ENCODE peak calls at places on chromosomes 16 and 17, in ten cellular contexts. U is cardiac muscle cell; H is heart right ventricle; I is CD8-positive, alpha-beta memory T cell; Y is psoas muscle; A is breast epithelium; X is neuronal stem cell; S is K562; E is adipocyte; O is testis. R is an unnamed sample.

GRCh38 chr16:72902276-72902675 is 145.7 kb downstream of the ZFHX3 start:
- DNase-seq in U (no peak), H (no peak), I (no peak), Y (no peak), A (no peak), X (no peak), S (no peak), E (no peak), O (no peak), R (no peak)

GRCh38 chr16:9072806-9073341 is 18.6 kb upstream of the HAPSTR1 start:
- DNase-seq in U (peak; percentile 81), H (no peak), I (no peak), Y (no peak), A (no peak), X (no peak), S (no peak), E (peak; percentile 77), O (no peak), R (peak; percentile 51)

GRCh38 chr16:67926181-67926742 is 5.4 kb downstream of the CTRL start:
- DNase-seq in U (no peak), H (no peak), I (no peak), Y (peak; percentile 35), A (peak; percentile 70), X (no peak), S (no peak), E (peak; percentile 40), O (no peak), R (peak; percentile 34)

GRCh38 chr17:61714300-61714699 is 123.3 kb upstream of the NACA2 start:
- DNase-seq in U (no peak), H (no peak), I (no peak), Y (no peak), A (no peak), X (no peak), S (no peak), E (no peak), O (no peak), R (no peak)

GRCh38 chr16:89100601-89101302 is 7.1 kb downstream of the ACSF3 start:
- DNase-seq in U (no peak), H (no peak), I (no peak), Y (no peak), A (no peak), X (no peak), S (no peak), E (no peak), O (no peak), R (no peak)

GRCh38 chr17:57539528-57540301 is 205.4 kb downstream of the CCDC182 start:
- DNase-seq in U (no peak), H (no peak), I (no peak), Y (no peak), A (no peak), X (no peak), S (no peak), E (no peak), O (no peak), R (no peak)

GRCh38 chr17:12395733-12396354 is 269.8 kb upstream of the MYOCD start:
- DNase-seq in U (peak; percentile 2), H (no peak), I (no peak), Y (no peak), A (no peak), X (peak; percentile 3), S (peak; percentile 53), E (peak; percentile 24), O (peak; percentile 53), R (peak; percentile 3)

GRCh38 chr16:80804451-80805383 is at the start of gene CDYL2:
- DNase-seq in U (peak; percentile 53), H (no peak), I (no peak), Y (peak; percentile 19), A (no peak), X (peak; percentile 14), S (peak; percentile 63), E (peak; percentile 68), O (no peak), R (peak; percentile 3)

DNA sequence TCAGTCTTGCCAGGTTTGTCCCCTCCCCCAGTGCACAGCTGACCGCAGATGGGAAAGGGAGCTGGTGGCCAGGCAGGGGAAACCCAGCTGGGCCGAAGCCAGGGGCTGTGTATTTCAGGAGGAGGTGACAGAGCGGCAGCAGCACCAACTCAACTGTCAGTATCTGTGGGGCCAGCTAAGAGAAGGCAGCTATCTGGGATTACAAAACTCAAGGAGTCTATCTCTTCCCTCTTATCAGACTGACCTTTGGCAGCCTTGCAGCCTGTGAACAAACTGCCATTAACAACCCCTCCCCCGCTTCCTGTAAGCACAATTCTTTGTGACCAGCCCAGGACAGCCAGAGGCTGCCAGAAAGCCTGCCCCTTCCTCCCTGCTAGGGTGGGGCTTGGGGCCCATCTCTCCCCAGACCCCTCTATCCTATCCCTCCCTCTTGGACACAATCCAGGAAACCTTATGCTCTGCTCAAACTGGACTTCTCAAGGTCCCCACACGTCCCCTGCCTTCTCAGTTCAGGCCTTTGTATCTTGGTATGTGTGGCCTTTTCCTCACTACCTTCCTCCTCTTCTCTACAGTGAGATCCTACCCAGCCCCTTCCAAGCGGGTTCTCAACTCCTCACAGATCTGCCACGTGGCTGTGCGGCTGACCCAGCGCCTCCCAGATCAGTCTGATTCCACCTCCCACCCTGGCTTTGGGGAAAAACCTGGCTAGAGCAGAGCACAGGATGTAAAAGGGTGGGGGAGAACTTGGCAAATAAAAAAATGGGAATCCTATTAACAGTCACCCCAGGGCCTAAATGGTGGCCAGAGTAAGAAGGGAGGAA is 10.5 kb downstream of the ST3GAL2 start:
- DNase-seq in U (peak; percentile 98), H (peak; percentile 96), I (no peak), Y (peak; percentile 97), A (peak; percentile 71), X (no peak), S (peak; percentile 90), E (peak; percentile 89), O (peak; percentile 97), R (peak; percentile 88)
- H3K4me3 ChIP-seq in U (no peak overlapping the region), H (peak overlapping the region; percentile 12), I (peak overlapping the region; percentile 4), Y (peak overlapping the region; percentile 29), A (no peak overlapping the region), X (no peak overlapping the region), S (no peak overlapping the region), E (peak overlapping the region; percentile 12), O (no peak overlapping the region), R (no peak overlapping the region)

GRCh38 chr17:29931253-29931932 is 1.4 kb upstream of the SSH2 start:
- DNase-seq in U (peak; percentile 86), H (peak; percentile 71), I (peak; percentile 80), Y (peak; percentile 32), A (peak; percentile 30), X (peak; percentile 54), S (peak; percentile 44), E (peak; percentile 94), O (peak; percentile 83), R (peak; percentile 64)

GRCh38 chr17:29929006-29929543 is 953 bp downstream of the SSH2 start:
- DNase-seq in U (peak; percentile 46), H (no peak), I (peak; percentile 2), Y (no peak), A (no peak), X (peak; percentile 17), S (peak; percentile 22), E (peak; percentile 74), O (no peak), R (peak; percentile 24)

GRCh38 chr17:29929544-29930398 is at the start of gene SSH2:
- DNase-seq in U (peak; percentile 88), H (peak; percentile 86), I (peak; percentile 84), Y (peak; percentile 89), A (peak; percentile 45), X (peak; percentile 86), S (peak; percentile 85), E (peak; percentile 95), O (peak; percentile 90), R (peak; percentile 93)

GRCh38 chr17:29933379-29933778 is 3.4 kb upstream of the SSH2 start:
- DNase-seq in U (peak; percentile 66), H (no peak), I (no peak), Y (no peak), A (no peak), X (no peak), S (no peak), E (peak; percentile 35), O (no peak), R (no peak)

DNA sequence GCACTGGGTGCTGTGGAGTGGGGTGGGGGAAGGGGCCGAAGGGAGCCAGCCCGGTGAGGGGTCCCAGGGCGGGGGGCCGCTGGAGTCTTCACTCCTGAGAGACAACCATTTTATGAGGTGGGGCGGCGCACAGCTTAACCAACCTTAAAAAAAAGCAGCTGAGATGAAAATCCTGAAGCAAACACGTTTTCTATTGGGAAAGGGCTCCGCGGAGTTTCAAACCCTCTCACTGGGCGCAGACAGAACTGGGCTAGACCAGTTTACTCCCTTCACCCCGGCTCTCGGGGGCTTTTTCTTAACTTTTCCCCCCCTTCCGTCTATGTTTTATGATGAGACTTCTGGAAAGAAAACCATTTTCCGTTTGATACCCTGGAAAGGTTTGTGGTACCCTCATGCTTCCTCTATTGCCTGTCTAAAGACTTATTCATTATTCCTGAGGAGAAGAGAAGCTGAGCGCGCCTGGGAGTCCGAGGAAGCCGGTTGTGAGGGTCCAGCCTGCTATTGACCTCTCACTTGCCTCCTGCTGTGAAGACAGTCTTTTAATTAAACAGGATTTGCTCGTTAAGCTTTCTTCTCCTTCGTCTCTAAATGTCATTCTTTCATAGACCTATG is 477 bp upstream of the SSH2 start:
- DNase-seq in U (no peak), H (no peak), I (no peak), Y (no peak), A (no peak), X (peak; percentile 57), S (peak; percentile 9), E (peak; percentile 74), O (peak; percentile 23), R (no peak)
- H3K36me3 ChIP-seq in U (no peaks in the 10 kb centered on the region), H (no peaks in the 10 kb centered on the region), I (no peaks in the 10 kb centered on the region), Y (no peaks in the 10 kb centered on the region), A (no peaks in the 10 kb centered on the region), X (no peaks in the 10 kb centered on the region), S (no peaks in the 10 kb centered on the region), E (no peaks in the 10 kb centered on the region), O (no peaks in the 10 kb centered on the region), R (no peaks in the 10 kb centered on the region)

GRCh38 chr16:34802848-34803599 is 1343.6 kb downstream of the TP53TG3F start:
- DNase-seq in U (no peak), H (no peak), I (no peak), Y (peak; percentile 8), A (no peak), X (no peak), S (no peak), E (no peak), O (no peak), R (no peak)
- H3K9me3 ChIP-seq in U (no peaks in the 10 kb centered on the region), H (no peaks in the 10 kb centered on the region), I (no peaks in the 10 kb centered on the region), Y (no peaks in the 10 kb centered on the region), A (peaks cover 8% of the 10 kb centered on the region), X (no peaks in the 10 kb centered on the region), S (no peaks in the 10 kb centered on the region), E (no peaks in the 10 kb centered on the region), O (no peaks in the 10 kb centered on the region), R (no peaks in the 10 kb centered on the region)

DNA sequence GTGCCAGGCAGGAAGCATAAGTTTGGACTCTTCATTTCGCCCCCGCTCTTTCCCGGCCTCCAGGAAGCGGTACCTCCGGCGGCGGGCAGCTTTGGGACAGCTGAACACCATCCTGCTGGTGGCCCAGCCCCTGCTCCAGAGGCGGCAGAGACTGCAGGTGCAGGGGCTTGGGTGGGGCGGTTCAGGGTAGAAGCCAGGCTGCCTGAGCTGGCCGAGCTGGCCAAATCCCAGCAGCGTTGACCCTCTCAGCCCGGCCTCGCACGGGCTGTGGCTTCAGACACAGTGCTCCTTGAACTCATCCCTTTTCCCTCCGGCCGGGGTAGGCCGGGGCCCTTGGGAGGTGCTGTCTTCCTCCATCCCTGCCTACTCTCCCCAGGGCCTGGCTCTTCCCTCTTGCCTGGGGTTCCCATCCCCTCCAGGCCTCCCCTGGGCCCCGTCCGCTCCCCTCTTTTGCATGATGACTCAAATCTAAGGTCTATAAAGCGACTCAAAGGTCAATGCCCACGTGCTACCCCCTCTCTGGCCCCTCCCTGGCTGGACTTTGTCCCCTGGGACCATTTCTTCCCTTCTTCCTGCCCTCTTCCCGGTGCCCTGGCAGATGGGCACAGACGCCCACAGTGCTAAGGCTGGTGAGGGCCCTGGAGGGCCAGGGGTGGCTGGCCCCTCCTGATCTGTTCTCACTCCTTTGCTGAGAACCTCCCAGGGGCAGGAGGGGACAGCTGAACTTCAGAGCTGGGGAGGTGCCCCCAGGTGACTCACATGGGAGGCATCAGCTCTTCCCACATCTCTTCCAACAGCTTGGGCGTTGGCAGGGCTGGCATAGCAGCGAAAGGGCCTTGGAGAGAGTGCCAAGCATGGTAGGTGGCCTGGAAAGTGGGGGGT is 22.7 kb downstream of the MYO15B start:
- DNase-seq in U (no peak), H (no peak), I (no peak), Y (no peak), A (no peak), X (no peak), S (no peak), E (no peak), O (no peak), R (peak; percentile 79)
- H3K4me3 ChIP-seq in U (no peak overlapping the region), H (no peak overlapping the region), I (no peak overlapping the region), Y (no peak overlapping the region), A (no peak overlapping the region), X (no peak overlapping the region), S (no peak overlapping the region), E (no peak overlapping the region), O (no peak overlapping the region), R (no peak overlapping the region)